ENCODE peak calls at places on chromosomes 2 and 18, in ten cellular contexts. One of them, this sample, is unnamed.

GRCh38 chr2:40783704-40784103 is 331.8 kb upstream of the SLC8A1 start:
- DNase-seq in substantia nigra: no peak
- DNase-seq in ELR: no peak
- DNase-seq in glomerular endothelial cell: no peak
- DNase-seq in stimulated activated CD4-positive, alpha-beta T cell treated with anti-CD3 and anti-CD28 coated beads, Interleukin-4, amount 100 ng/mL, for 48 hours: no peak
- DNase-seq in SK-N-DZ: no peak
- DNase-seq in NCI-H774: no peak
- DNase-seq in GDM1: no peak
- DNase-seq in RPMI7951: no peak
- DNase-seq in NCI-H748 treated with DMSO at 0.1 percent for 48 hours: no peak
- DNase-seq in this sample: no peak

GRCh38 chr2:67783026-67783425 is 279.8 kb downstream of the C1D start:
- DNase-seq in substantia nigra: no peak
- DNase-seq in ELR: no peak
- DNase-seq in glomerular endothelial cell: no peak
- DNase-seq in stimulated activated CD4-positive, alpha-beta T cell treated with anti-CD3 and anti-CD28 coated beads, Interleukin-4, amount 100 ng/mL, for 48 hours: no peak
- DNase-seq in SK-N-DZ: no peak
- DNase-seq in NCI-H774: no peak
- DNase-seq in GDM1: no peak
- DNase-seq in RPMI7951: no peak
- DNase-seq in NCI-H748 treated with DMSO at 0.1 percent for 48 hours: no peak
- DNase-seq in this sample: no peak

GRCh38 chr2:84873350-84873749 is 7.5 kb downstream of the TRABD2A start:
- DNase-seq in substantia nigra: no peak
- DNase-seq in ELR: no peak
- DNase-seq in glomerular endothelial cell: no peak
- DNase-seq in stimulated activated CD4-positive, alpha-beta T cell treated with anti-CD3 and anti-CD28 coated beads, Interleukin-4, amount 100 ng/mL, for 48 hours: no peak
- DNase-seq in SK-N-DZ: no peak
- DNase-seq in NCI-H774: no peak
- DNase-seq in GDM1: no peak
- DNase-seq in RPMI7951: no peak
- DNase-seq in NCI-H748 treated with DMSO at 0.1 percent for 48 hours: no peak
- DNase-seq in this sample: no peak

GRCh38 chr18:32289480-32290075 is 99.7 kb downstream of the MEP1B start:
- DNase-seq in substantia nigra: no peak
- DNase-seq in ELR: peak
- DNase-seq in glomerular endothelial cell: peak
- DNase-seq in stimulated activated CD4-positive, alpha-beta T cell treated with anti-CD3 and anti-CD28 coated beads, Interleukin-4, amount 100 ng/mL, for 48 hours: peak
- DNase-seq in SK-N-DZ: peak
- DNase-seq in NCI-H774: peak
- DNase-seq in GDM1: no peak
- DNase-seq in RPMI7951: peak
- DNase-seq in NCI-H748 treated with DMSO at 0.1 percent for 48 hours: peak
- DNase-seq in this sample: peak

GRCh38 chr2:152942940-152943440 is 224.6 kb downstream of the ARL6IP6 start:
- DNase-seq in substantia nigra: no peak
- DNase-seq in ELR: no peak
- DNase-seq in glomerular endothelial cell: no peak
- DNase-seq in stimulated activated CD4-positive, alpha-beta T cell treated with anti-CD3 and anti-CD28 coated beads, Interleukin-4, amount 100 ng/mL, for 48 hours: no peak
- DNase-seq in SK-N-DZ: peak
- DNase-seq in NCI-H774: no peak
- DNase-seq in GDM1: no peak
- DNase-seq in RPMI7951: no peak
- DNase-seq in NCI-H748 treated with DMSO at 0.1 percent for 48 hours: no peak
- DNase-seq in this sample: no peak

GRCh38 chr18:80109676-80110078 is 615 bp downstream of the ADNP2 start:
- DNase-seq in substantia nigra: no peak
- DNase-seq in ELR: peak
- DNase-seq in glomerular endothelial cell: no peak
- DNase-seq in stimulated activated CD4-positive, alpha-beta T cell treated with anti-CD3 and anti-CD28 coated beads, Interleukin-4, amount 100 ng/mL, for 48 hours: no peak
- DNase-seq in SK-N-DZ: peak
- DNase-seq in NCI-H774: peak
- DNase-seq in GDM1: no peak
- DNase-seq in RPMI7951: peak
- DNase-seq in NCI-H748 treated with DMSO at 0.1 percent for 48 hours: peak
- DNase-seq in this sample: peak

GRCh38 chr2:160221391-160222276 is 21.6 kb upstream of the ITGB6 start:
- DNase-seq in substantia nigra: no peak
- DNase-seq in ELR: peak
- DNase-seq in glomerular endothelial cell: no peak
- DNase-seq in stimulated activated CD4-positive, alpha-beta T cell treated with anti-CD3 and anti-CD28 coated beads, Interleukin-4, amount 100 ng/mL, for 48 hours: no peak
- DNase-seq in SK-N-DZ: no peak
- DNase-seq in NCI-H774: no peak
- DNase-seq in GDM1: no peak
- DNase-seq in RPMI7951: peak
- DNase-seq in NCI-H748 treated with DMSO at 0.1 percent for 48 hours: no peak
- DNase-seq in this sample: peak

GRCh38 chr2:170500104-170500503 is 215.0 kb upstream of the SP5 start:
- DNase-seq in substantia nigra: no peak
- DNase-seq in ELR: no peak
- DNase-seq in glomerular endothelial cell: no peak
- DNase-seq in stimulated activated CD4-positive, alpha-beta T cell treated with anti-CD3 and anti-CD28 coated beads, Interleukin-4, amount 100 ng/mL, for 48 hours: no peak
- DNase-seq in SK-N-DZ: no peak
- DNase-seq in NCI-H774: no peak
- DNase-seq in GDM1: no peak
- DNase-seq in RPMI7951: no peak
- DNase-seq in NCI-H748 treated with DMSO at 0.1 percent for 48 hours: no peak
- DNase-seq in this sample: no peak

GRCh38 chr18:48826806-48827205 is 124.0 kb downstream of the SMAD7 start:
- DNase-seq in substantia nigra: no peak
- DNase-seq in ELR: no peak
- DNase-seq in glomerular endothelial cell: no peak
- DNase-seq in stimulated activated CD4-positive, alpha-beta T cell treated with anti-CD3 and anti-CD28 coated beads, Interleukin-4, amount 100 ng/mL, for 48 hours: no peak
- DNase-seq in SK-N-DZ: no peak
- DNase-seq in NCI-H774: no peak
- DNase-seq in GDM1: no peak
- DNase-seq in RPMI7951: no peak
- DNase-seq in NCI-H748 treated with DMSO at 0.1 percent for 48 hours: no peak
- DNase-seq in this sample: no peak

GRCh38 chr2:55073278-55073677 is 23.0 kb upstream of the RTN4 start:
- DNase-seq in substantia nigra: no peak
- DNase-seq in ELR: no peak
- DNase-seq in glomerular endothelial cell: no peak
- DNase-seq in stimulated activated CD4-positive, alpha-beta T cell treated with anti-CD3 and anti-CD28 coated beads, Interleukin-4, amount 100 ng/mL, for 48 hours: no peak
- DNase-seq in SK-N-DZ: no peak
- DNase-seq in NCI-H774: no peak
- DNase-seq in GDM1: no peak
- DNase-seq in RPMI7951: no peak
- DNase-seq in NCI-H748 treated with DMSO at 0.1 percent for 48 hours: no peak
- DNase-seq in this sample: no peak

GRCh38 chr2:241745276-241745675 is 10.8 kb downstream of the D2HGDH start:
- DNase-seq in substantia nigra: no peak
- DNase-seq in ELR: no peak
- DNase-seq in glomerular endothelial cell: no peak
- DNase-seq in stimulated activated CD4-positive, alpha-beta T cell treated with anti-CD3 and anti-CD28 coated beads, Interleukin-4, amount 100 ng/mL, for 48 hours: no peak
- DNase-seq in SK-N-DZ: no peak
- DNase-seq in NCI-H774: no peak
- DNase-seq in GDM1: no peak
- DNase-seq in RPMI7951: no peak
- DNase-seq in NCI-H748 treated with DMSO at 0.1 percent for 48 hours: no peak
- DNase-seq in this sample: no peak

GRCh38 chr2:216857131-216857550 is 2.7 kb downstream of the TNP1 start:
- DNase-seq in substantia nigra: no peak
- DNase-seq in ELR: peak
- DNase-seq in glomerular endothelial cell: no peak
- DNase-seq in stimulated activated CD4-positive, alpha-beta T cell treated with anti-CD3 and anti-CD28 coated beads, Interleukin-4, amount 100 ng/mL, for 48 hours: peak
- DNase-seq in SK-N-DZ: no peak
- DNase-seq in NCI-H774: no peak
- DNase-seq in GDM1: no peak
- DNase-seq in RPMI7951: peak
- DNase-seq in NCI-H748 treated with DMSO at 0.1 percent for 48 hours: no peak
- DNase-seq in this sample: no peak

GRCh38 chr2:224532441-224532840 is 52.7 kb downstream of the CUL3 start:
- DNase-seq in substantia nigra: no peak
- DNase-seq in ELR: no peak
- DNase-seq in glomerular endothelial cell: no peak
- DNase-seq in stimulated activated CD4-positive, alpha-beta T cell treated with anti-CD3 and anti-CD28 coated beads, Interleukin-4, amount 100 ng/mL, for 48 hours: no peak
- DNase-seq in SK-N-DZ: no peak
- DNase-seq in NCI-H774: no peak
- DNase-seq in GDM1: no peak
- DNase-seq in RPMI7951: no peak
- DNase-seq in NCI-H748 treated with DMSO at 0.1 percent for 48 hours: no peak
- DNase-seq in this sample: no peak

GRCh38 chr18:9925795-9926194 is 12.0 kb downstream of the VAPA start:
- DNase-seq in substantia nigra: no peak
- DNase-seq in ELR: no peak
- DNase-seq in glomerular endothelial cell: no peak
- DNase-seq in stimulated activated CD4-positive, alpha-beta T cell treated with anti-CD3 and anti-CD28 coated beads, Interleukin-4, amount 100 ng/mL, for 48 hours: no peak
- DNase-seq in SK-N-DZ: no peak
- DNase-seq in NCI-H774: no peak
- DNase-seq in GDM1: no peak
- DNase-seq in RPMI7951: no peak
- DNase-seq in NCI-H748 treated with DMSO at 0.1 percent for 48 hours: no peak
- DNase-seq in this sample: no peak

GRCh38 chr2:128646691-128647090 is 328.0 kb upstream of the HS6ST1 start:
- DNase-seq in substantia nigra: no peak
- DNase-seq in ELR: no peak
- DNase-seq in glomerular endothelial cell: no peak
- DNase-seq in stimulated activated CD4-positive, alpha-beta T cell treated with anti-CD3 and anti-CD28 coated beads, Interleukin-4, amount 100 ng/mL, for 48 hours: no peak
- DNase-seq in SK-N-DZ: no peak
- DNase-seq in NCI-H774: no peak
- DNase-seq in GDM1: no peak
- DNase-seq in RPMI7951: no peak
- DNase-seq in NCI-H748 treated with DMSO at 0.1 percent for 48 hours: no peak
- DNase-seq in this sample: no peak

GRCh38 chr18:5294113-5294617 is 1.4 kb downstream of the ZBTB14 start:
- DNase-seq in substantia nigra: no peak
- DNase-seq in ELR: peak
- DNase-seq in glomerular endothelial cell: no peak
- DNase-seq in stimulated activated CD4-positive, alpha-beta T cell treated with anti-CD3 and anti-CD28 coated beads, Interleukin-4, amount 100 ng/mL, for 48 hours: peak
- DNase-seq in SK-N-DZ: peak
- DNase-seq in NCI-H774: no peak
- DNase-seq in GDM1: no peak
- DNase-seq in RPMI7951: peak
- DNase-seq in NCI-H748 treated with DMSO at 0.1 percent for 48 hours: no peak
- DNase-seq in this sample: no peak

GRCh38 chr18:28684746-28685145 is 507.8 kb upstream of the CDH2 start:
- DNase-seq in substantia nigra: no peak
- DNase-seq in ELR: peak
- DNase-seq in glomerular endothelial cell: no peak
- DNase-seq in stimulated activated CD4-positive, alpha-beta T cell treated with anti-CD3 and anti-CD28 coated beads, Interleukin-4, amount 100 ng/mL, for 48 hours: no peak
- DNase-seq in SK-N-DZ: no peak
- DNase-seq in NCI-H774: no peak
- DNase-seq in GDM1: no peak
- DNase-seq in RPMI7951: peak
- DNase-seq in NCI-H748 treated with DMSO at 0.1 percent for 48 hours: no peak
- DNase-seq in this sample: no peak

GRCh38 chr2:170554278-170554955 is 160.7 kb upstream of the SP5 start:
- DNase-seq in substantia nigra: no peak
- DNase-seq in ELR: peak
- DNase-seq in glomerular endothelial cell: peak
- DNase-seq in stimulated activated CD4-positive, alpha-beta T cell treated with anti-CD3 and anti-CD28 coated beads, Interleukin-4, amount 100 ng/mL, for 48 hours: no peak
- DNase-seq in SK-N-DZ: no peak
- DNase-seq in NCI-H774: no peak
- DNase-seq in GDM1: no peak
- DNase-seq in RPMI7951: peak
- DNase-seq in NCI-H748 treated with DMSO at 0.1 percent for 48 hours: no peak
- DNase-seq in this sample: peak